ENCODE peak calls at places on chromosomes 13 and 19, in seven cellular contexts. One of them, this sample, is unnamed.

GRCh38 chr13:106529415-106530208 is 5.8 kb downstream of the EFNB2 start:
- DNase-seq in choroid plexus epithelial cell: peak
- DNase-seq in effector memory CD4-positive, alpha-beta T cell: no peak
- DNase-seq in AG20443: no peak
- DNase-seq in HuH-7: no peak
- DNase-seq in nucleus accumbens: no peak
- DNase-seq in uterus: no peak
- DNase-seq in this sample: peak

GRCh38 chr13:99288069-99288468 is 19.1 kb downstream of the GPR183 start:
- DNase-seq in choroid plexus epithelial cell: no peak
- DNase-seq in effector memory CD4-positive, alpha-beta T cell: no peak
- DNase-seq in AG20443: no peak
- DNase-seq in HuH-7: no peak
- DNase-seq in nucleus accumbens: no peak
- DNase-seq in uterus: no peak
- DNase-seq in this sample: peak

GRCh38 chr13:23547000-23547590 is 23.1 kb upstream of the TNFRSF19 start:
- DNase-seq in choroid plexus epithelial cell: peak
- DNase-seq in effector memory CD4-positive, alpha-beta T cell: no peak
- DNase-seq in AG20443: peak
- DNase-seq in HuH-7: no peak
- DNase-seq in nucleus accumbens: no peak
- DNase-seq in uterus: peak
- DNase-seq in this sample: peak

GRCh38 chr19:47157455-47158321 is 27.1 kb downstream of the SAE1 start:
- DNase-seq in choroid plexus epithelial cell: peak
- DNase-seq in effector memory CD4-positive, alpha-beta T cell: peak
- DNase-seq in AG20443: peak
- DNase-seq in HuH-7: no peak
- DNase-seq in nucleus accumbens: no peak
- DNase-seq in uterus: peak
- DNase-seq in this sample: peak

GRCh38 chr19:44623080-44623479 is 9.7 kb downstream of the IGSF23 start:
- DNase-seq in choroid plexus epithelial cell: peak
- DNase-seq in effector memory CD4-positive, alpha-beta T cell: no peak
- DNase-seq in AG20443: peak
- DNase-seq in HuH-7: no peak
- DNase-seq in nucleus accumbens: no peak
- DNase-seq in uterus: no peak
- DNase-seq in this sample: peak

GRCh38 chr19:50500060-50500752 is 10.8 kb downstream of the JOSD2 start:
- DNase-seq in choroid plexus epithelial cell: no peak
- DNase-seq in effector memory CD4-positive, alpha-beta T cell: no peak
- DNase-seq in AG20443: no peak
- DNase-seq in HuH-7: no peak
- DNase-seq in nucleus accumbens: peak
- DNase-seq in uterus: no peak
- DNase-seq in this sample: peak

GRCh38 chr19:46015961-46016425 is 6.9 kb downstream of the PGLYRP1 start:
- DNase-seq in choroid plexus epithelial cell: no peak
- DNase-seq in effector memory CD4-positive, alpha-beta T cell: peak
- DNase-seq in AG20443: peak
- DNase-seq in HuH-7: no peak
- DNase-seq in nucleus accumbens: no peak
- DNase-seq in uterus: no peak
- DNase-seq in this sample: peak

GRCh38 chr13:95535243-95535642 is 17.3 kb upstream of the CLDN10 start:
- DNase-seq in choroid plexus epithelial cell: peak
- DNase-seq in effector memory CD4-positive, alpha-beta T cell: no peak
- DNase-seq in AG20443: no peak
- DNase-seq in HuH-7: no peak
- DNase-seq in nucleus accumbens: no peak
- DNase-seq in uterus: no peak
- DNase-seq in this sample: peak

GRCh38 chr13:48542581-48543341 is 9.9 kb upstream of the RCBTB2 start:
- DNase-seq in choroid plexus epithelial cell: peak
- DNase-seq in effector memory CD4-positive, alpha-beta T cell: no peak
- DNase-seq in AG20443: peak
- DNase-seq in HuH-7: no peak
- DNase-seq in nucleus accumbens: peak
- DNase-seq in uterus: peak
- DNase-seq in this sample: peak

GRCh38 chr13:41130356-41130755 is 2.2 kb downstream of the KBTBD6 start:
- DNase-seq in choroid plexus epithelial cell: no peak
- DNase-seq in effector memory CD4-positive, alpha-beta T cell: no peak
- DNase-seq in AG20443: no peak
- DNase-seq in HuH-7: no peak
- DNase-seq in nucleus accumbens: no peak
- DNase-seq in uterus: no peak
- DNase-seq in this sample: no peak

GRCh38 chr13:26965976-26966375 is 205.4 kb upstream of the GPR12 start:
- DNase-seq in choroid plexus epithelial cell: peak
- DNase-seq in effector memory CD4-positive, alpha-beta T cell: no peak
- DNase-seq in AG20443: no peak
- DNase-seq in HuH-7: no peak
- DNase-seq in nucleus accumbens: no peak
- DNase-seq in uterus: peak
- DNase-seq in this sample: peak

GRCh38 chr13:80276371-80277289 is 64.3 kb downstream of the SPRY2 start:
- DNase-seq in choroid plexus epithelial cell: peak
- DNase-seq in effector memory CD4-positive, alpha-beta T cell: no peak
- DNase-seq in AG20443: peak
- DNase-seq in HuH-7: peak
- DNase-seq in nucleus accumbens: peak
- DNase-seq in uterus: no peak
- DNase-seq in this sample: peak

GRCh38 chr13:84655677-84656076 is 773.4 kb upstream of the SLITRK1 start:
- DNase-seq in choroid plexus epithelial cell: peak
- DNase-seq in effector memory CD4-positive, alpha-beta T cell: no peak
- DNase-seq in AG20443: no peak
- DNase-seq in HuH-7: no peak
- DNase-seq in nucleus accumbens: no peak
- DNase-seq in uterus: no peak
- DNase-seq in this sample: peak

GRCh38 chr13:30406779-30407416 is 15.4 kb upstream of the UBE2L5 start:
- DNase-seq in choroid plexus epithelial cell: no peak
- DNase-seq in effector memory CD4-positive, alpha-beta T cell: no peak
- DNase-seq in AG20443: no peak
- DNase-seq in HuH-7: no peak
- DNase-seq in nucleus accumbens: no peak
- DNase-seq in uterus: no peak
- DNase-seq in this sample: no peak

GRCh38 chr13:47594833-47595232 is 406.2 kb downstream of the SUCLA2 start:
- DNase-seq in choroid plexus epithelial cell: peak
- DNase-seq in effector memory CD4-positive, alpha-beta T cell: no peak
- DNase-seq in AG20443: no peak
- DNase-seq in HuH-7: no peak
- DNase-seq in nucleus accumbens: no peak
- DNase-seq in uterus: no peak
- DNase-seq in this sample: no peak

This sample was measured in astrocyte of the hippocampus.